ENCODE peak calls at places on chromosomes 5 and 9, in nine cellular contexts. One of them, this sample, is unnamed.
A peak's percentile ranks its signal among the peaks of the same experiment; 100 is the strongest.

GRCh38 chr9:79701651-79702050 is 129.9 kb downstream of the TLE4 start:
- DNase-seq in naive thymus-derived CD4-positive, alpha-beta T cell: no peak
- DNase-seq in neural crest cell: no peak
- DNase-seq in NAMALWA: no peak
- DNase-seq in progenitor cell of endocrine pancreas: no peak
- DNase-seq in activated CD4-positive, alpha-beta T cell treated with anti-CD3 and anti-CD28 coated beads, Interleukin-2, amount 10 ng/mL, durations not matched to agents 7 days and 5 days: no peak
- DNase-seq in mesendoderm: no peak
- DNase-seq in GM13977: no peak
- DNase-seq in stimulated activated CD8-positive, alpha-beta memory T cell treated with anti-CD3 and anti-CD28 coated beads, Interleukin-2, amount 100 ng/mL, for 48 hours: no peak
- DNase-seq in this sample: no peak

GRCh38 chr5:173735691-173736090 is 119.2 kb upstream of the BOD1 start:
- DNase-seq in progenitor cell of endocrine pancreas: no peak
- DNase-seq in activated CD4-positive, alpha-beta T cell treated with anti-CD3 and anti-CD28 coated beads, Interleukin-2, amount 10 ng/mL, durations not matched to agents 7 days and 5 days: no peak
- DNase-seq in naive thymus-derived CD4-positive, alpha-beta T cell: no peak
- DNase-seq in NAMALWA: no peak
- DNase-seq in GM13977: no peak
- DNase-seq in neural crest cell: no peak
- DNase-seq in mesendoderm: no peak
- DNase-seq in stimulated activated CD8-positive, alpha-beta memory T cell treated with anti-CD3 and anti-CD28 coated beads, Interleukin-2, amount 100 ng/mL, for 48 hours: no peak
- DNase-seq in this sample: no peak

GRCh38 chr5:172630082-172630481 is 11.0 kb upstream of the NEURL1B start:
- DNase-seq in neural crest cell: no peak
- DNase-seq in progenitor cell of endocrine pancreas: no peak
- DNase-seq in activated CD4-positive, alpha-beta T cell treated with anti-CD3 and anti-CD28 coated beads, Interleukin-2, amount 10 ng/mL, durations not matched to agents 7 days and 5 days: no peak
- DNase-seq in NAMALWA: no peak
- DNase-seq in mesendoderm: no peak
- DNase-seq in stimulated activated CD8-positive, alpha-beta memory T cell treated with anti-CD3 and anti-CD28 coated beads, Interleukin-2, amount 100 ng/mL, for 48 hours: no peak
- DNase-seq in naive thymus-derived CD4-positive, alpha-beta T cell: no peak
- DNase-seq in GM13977: no peak
- DNase-seq in this sample: no peak

GRCh38 chr5:116075117-116075910 is 9.5 kb upstream of the COMMD10 start:
- DNase-seq in stimulated activated CD8-positive, alpha-beta memory T cell treated with anti-CD3 and anti-CD28 coated beads, Interleukin-2, amount 100 ng/mL, for 48 hours: no peak
- DNase-seq in progenitor cell of endocrine pancreas: no peak
- DNase-seq in activated CD4-positive, alpha-beta T cell treated with anti-CD3 and anti-CD28 coated beads, Interleukin-2, amount 10 ng/mL, durations not matched to agents 7 days and 5 days: no peak
- DNase-seq in naive thymus-derived CD4-positive, alpha-beta T cell: no peak
- DNase-seq in GM13977: no peak
- DNase-seq in neural crest cell: no peak
- DNase-seq in NAMALWA: peak; percentile 65
- DNase-seq in mesendoderm: no peak
- DNase-seq in this sample: peak; percentile 11

GRCh38 chr5:107469064-107469463 is 201.7 kb downstream of the EFNA5 start:
- DNase-seq in mesendoderm: no peak
- DNase-seq in progenitor cell of endocrine pancreas: no peak
- DNase-seq in GM13977: no peak
- DNase-seq in stimulated activated CD8-positive, alpha-beta memory T cell treated with anti-CD3 and anti-CD28 coated beads, Interleukin-2, amount 100 ng/mL, for 48 hours: no peak
- DNase-seq in activated CD4-positive, alpha-beta T cell treated with anti-CD3 and anti-CD28 coated beads, Interleukin-2, amount 10 ng/mL, durations not matched to agents 7 days and 5 days: no peak
- DNase-seq in neural crest cell: no peak
- DNase-seq in NAMALWA: no peak
- DNase-seq in naive thymus-derived CD4-positive, alpha-beta T cell: no peak
- DNase-seq in this sample: no peak

GRCh38 chr9:127703289-127703946 is 3.4 kb upstream of the CFAP157 start:
- DNase-seq in stimulated activated CD8-positive, alpha-beta memory T cell treated with anti-CD3 and anti-CD28 coated beads, Interleukin-2, amount 100 ng/mL, for 48 hours: no peak
- DNase-seq in GM13977: no peak
- DNase-seq in activated CD4-positive, alpha-beta T cell treated with anti-CD3 and anti-CD28 coated beads, Interleukin-2, amount 10 ng/mL, durations not matched to agents 7 days and 5 days: no peak
- DNase-seq in progenitor cell of endocrine pancreas: no peak
- DNase-seq in naive thymus-derived CD4-positive, alpha-beta T cell: no peak
- DNase-seq in neural crest cell: no peak
- DNase-seq in NAMALWA: no peak
- DNase-seq in mesendoderm: no peak
- DNase-seq in this sample: no peak

GRCh38 chr5:131610198-131611063 is 24.6 kb downstream of the RAPGEF6 start:
- DNase-seq in mesendoderm: peak; percentile 74
- DNase-seq in progenitor cell of endocrine pancreas: no peak
- DNase-seq in activated CD4-positive, alpha-beta T cell treated with anti-CD3 and anti-CD28 coated beads, Interleukin-2, amount 10 ng/mL, durations not matched to agents 7 days and 5 days: no peak
- DNase-seq in NAMALWA: no peak
- DNase-seq in stimulated activated CD8-positive, alpha-beta memory T cell treated with anti-CD3 and anti-CD28 coated beads, Interleukin-2, amount 100 ng/mL, for 48 hours: no peak
- DNase-seq in GM13977: no peak
- DNase-seq in naive thymus-derived CD4-positive, alpha-beta T cell: no peak
- DNase-seq in neural crest cell: no peak
- DNase-seq in this sample: peak; percentile 48

GRCh38 chr9:97845130-97845529 is 7.9 kb upstream of the FOXE1 start:
- DNase-seq in naive thymus-derived CD4-positive, alpha-beta T cell: no peak
- DNase-seq in activated CD4-positive, alpha-beta T cell treated with anti-CD3 and anti-CD28 coated beads, Interleukin-2, amount 10 ng/mL, durations not matched to agents 7 days and 5 days: no peak
- DNase-seq in GM13977: no peak
- DNase-seq in progenitor cell of endocrine pancreas: no peak
- DNase-seq in mesendoderm: no peak
- DNase-seq in neural crest cell: no peak
- DNase-seq in NAMALWA: no peak
- DNase-seq in stimulated activated CD8-positive, alpha-beta memory T cell treated with anti-CD3 and anti-CD28 coated beads, Interleukin-2, amount 100 ng/mL, for 48 hours: no peak
- DNase-seq in this sample: no peak

GRCh38 chr9:89323257-89323841 is 5.0 kb downstream of the SECISBP2 start:
- DNase-seq in stimulated activated CD8-positive, alpha-beta memory T cell treated with anti-CD3 and anti-CD28 coated beads, Interleukin-2, amount 100 ng/mL, for 48 hours: no peak
- DNase-seq in progenitor cell of endocrine pancreas: no peak
- DNase-seq in NAMALWA: no peak
- DNase-seq in GM13977: no peak
- DNase-seq in activated CD4-positive, alpha-beta T cell treated with anti-CD3 and anti-CD28 coated beads, Interleukin-2, amount 10 ng/mL, durations not matched to agents 7 days and 5 days: no peak
- DNase-seq in neural crest cell: no peak
- DNase-seq in naive thymus-derived CD4-positive, alpha-beta T cell: no peak
- DNase-seq in mesendoderm: no peak
- DNase-seq in this sample: peak; percentile 34

GRCh38 chr9:128729766-128730517 is 6.0 kb upstream of the ZDHHC12 start:
- DNase-seq in NAMALWA: no peak
- DNase-seq in mesendoderm: no peak
- DNase-seq in stimulated activated CD8-positive, alpha-beta memory T cell treated with anti-CD3 and anti-CD28 coated beads, Interleukin-2, amount 100 ng/mL, for 48 hours: no peak
- DNase-seq in activated CD4-positive, alpha-beta T cell treated with anti-CD3 and anti-CD28 coated beads, Interleukin-2, amount 10 ng/mL, durations not matched to agents 7 days and 5 days: no peak
- DNase-seq in neural crest cell: no peak
- DNase-seq in GM13977: no peak
- DNase-seq in naive thymus-derived CD4-positive, alpha-beta T cell: no peak
- DNase-seq in progenitor cell of endocrine pancreas: no peak
- DNase-seq in this sample: no peak

GRCh38 chr9:4147476-4148214 is 152.2 kb downstream of the GLIS3 start:
- DNase-seq in mesendoderm: peak; percentile 22
- DNase-seq in neural crest cell: no peak
- DNase-seq in activated CD4-positive, alpha-beta T cell treated with anti-CD3 and anti-CD28 coated beads, Interleukin-2, amount 10 ng/mL, durations not matched to agents 7 days and 5 days: no peak
- DNase-seq in progenitor cell of endocrine pancreas: peak; percentile 27
- DNase-seq in naive thymus-derived CD4-positive, alpha-beta T cell: no peak
- DNase-seq in GM13977: no peak
- DNase-seq in NAMALWA: no peak
- DNase-seq in stimulated activated CD8-positive, alpha-beta memory T cell treated with anti-CD3 and anti-CD28 coated beads, Interleukin-2, amount 100 ng/mL, for 48 hours: no peak
- DNase-seq in this sample: no peak

GRCh38 chr9:17330097-17330496 is 195.3 kb downstream of the CNTLN start:
- DNase-seq in GM13977: no peak
- DNase-seq in progenitor cell of endocrine pancreas: no peak
- DNase-seq in mesendoderm: no peak
- DNase-seq in activated CD4-positive, alpha-beta T cell treated with anti-CD3 and anti-CD28 coated beads, Interleukin-2, amount 10 ng/mL, durations not matched to agents 7 days and 5 days: no peak
- DNase-seq in neural crest cell: no peak
- DNase-seq in NAMALWA: no peak
- DNase-seq in stimulated activated CD8-positive, alpha-beta memory T cell treated with anti-CD3 and anti-CD28 coated beads, Interleukin-2, amount 100 ng/mL, for 48 hours: no peak
- DNase-seq in naive thymus-derived CD4-positive, alpha-beta T cell: no peak
- DNase-seq in this sample: peak; percentile 50

GRCh38 chr5:29882036-29882435 is 1311.5 kb upstream of the CDH6 start:
- DNase-seq in progenitor cell of endocrine pancreas: no peak
- DNase-seq in neural crest cell: no peak
- DNase-seq in NAMALWA: no peak
- DNase-seq in activated CD4-positive, alpha-beta T cell treated with anti-CD3 and anti-CD28 coated beads, Interleukin-2, amount 10 ng/mL, durations not matched to agents 7 days and 5 days: no peak
- DNase-seq in GM13977: no peak
- DNase-seq in naive thymus-derived CD4-positive, alpha-beta T cell: no peak
- DNase-seq in mesendoderm: no peak
- DNase-seq in stimulated activated CD8-positive, alpha-beta memory T cell treated with anti-CD3 and anti-CD28 coated beads, Interleukin-2, amount 100 ng/mL, for 48 hours: no peak
- DNase-seq in this sample: no peak

GRCh38 chr5:106094128-106094726 is 1576.5 kb downstream of the EFNA5 start:
- DNase-seq in stimulated activated CD8-positive, alpha-beta memory T cell treated with anti-CD3 and anti-CD28 coated beads, Interleukin-2, amount 100 ng/mL, for 48 hours: no peak
- DNase-seq in neural crest cell: no peak
- DNase-seq in progenitor cell of endocrine pancreas: no peak
- DNase-seq in activated CD4-positive, alpha-beta T cell treated with anti-CD3 and anti-CD28 coated beads, Interleukin-2, amount 10 ng/mL, durations not matched to agents 7 days and 5 days: no peak
- DNase-seq in mesendoderm: peak; percentile 10
- DNase-seq in NAMALWA: no peak
- DNase-seq in naive thymus-derived CD4-positive, alpha-beta T cell: no peak
- DNase-seq in GM13977: no peak
- DNase-seq in this sample: peak; percentile 93

GRCh38 chr5:37814699-37815098 is 25.1 kb downstream of the GDNF start:
- DNase-seq in neural crest cell: no peak
- DNase-seq in progenitor cell of endocrine pancreas: no peak
- DNase-seq in activated CD4-positive, alpha-beta T cell treated with anti-CD3 and anti-CD28 coated beads, Interleukin-2, amount 10 ng/mL, durations not matched to agents 7 days and 5 days: no peak
- DNase-seq in NAMALWA: no peak
- DNase-seq in mesendoderm: peak; percentile 22
- DNase-seq in GM13977: peak; percentile 50
- DNase-seq in stimulated activated CD8-positive, alpha-beta memory T cell treated with anti-CD3 and anti-CD28 coated beads, Interleukin-2, amount 100 ng/mL, for 48 hours: no peak
- DNase-seq in naive thymus-derived CD4-positive, alpha-beta T cell: no peak
- DNase-seq in this sample: no peak

GRCh38 chr5:88662801-88663360 is 220.1 kb downstream of the MEF2C start:
- DNase-seq in neural crest cell: no peak
- DNase-seq in GM13977: no peak
- DNase-seq in mesendoderm: no peak
- DNase-seq in activated CD4-positive, alpha-beta T cell treated with anti-CD3 and anti-CD28 coated beads, Interleukin-2, amount 10 ng/mL, durations not matched to agents 7 days and 5 days: no peak
- DNase-seq in stimulated activated CD8-positive, alpha-beta memory T cell treated with anti-CD3 and anti-CD28 coated beads, Interleukin-2, amount 100 ng/mL, for 48 hours: no peak
- DNase-seq in progenitor cell of endocrine pancreas: no peak
- DNase-seq in naive thymus-derived CD4-positive, alpha-beta T cell: no peak
- DNase-seq in NAMALWA: no peak
- DNase-seq in this sample: no peak

GRCh38 chr5:123164019-123164418 is 75.0 kb downstream of the PRDM6 start:
- DNase-seq in naive thymus-derived CD4-positive, alpha-beta T cell: no peak
- DNase-seq in progenitor cell of endocrine pancreas: no peak
- DNase-seq in GM13977: no peak
- DNase-seq in activated CD4-positive, alpha-beta T cell treated with anti-CD3 and anti-CD28 coated beads, Interleukin-2, amount 10 ng/mL, durations not matched to agents 7 days and 5 days: no peak
- DNase-seq in neural crest cell: no peak
- DNase-seq in NAMALWA: no peak
- DNase-seq in stimulated activated CD8-positive, alpha-beta memory T cell treated with anti-CD3 and anti-CD28 coated beads, Interleukin-2, amount 100 ng/mL, for 48 hours: no peak
- DNase-seq in mesendoderm: no peak
- DNase-seq in this sample: peak; percentile 9

GRCh38 chr5:60334281-60334713 is 365.7 kb downstream of the DEPDC1B start:
- DNase-seq in neural crest cell: no peak
- DNase-seq in progenitor cell of endocrine pancreas: no peak
- DNase-seq in activated CD4-positive, alpha-beta T cell treated with anti-CD3 and anti-CD28 coated beads, Interleukin-2, amount 10 ng/mL, durations not matched to agents 7 days and 5 days: no peak
- DNase-seq in NAMALWA: no peak
- DNase-seq in GM13977: no peak
- DNase-seq in stimulated activated CD8-positive, alpha-beta memory T cell treated with anti-CD3 and anti-CD28 coated beads, Interleukin-2, amount 100 ng/mL, for 48 hours: no peak
- DNase-seq in naive thymus-derived CD4-positive, alpha-beta T cell: no peak
- DNase-seq in mesendoderm: no peak
- DNase-seq in this sample: peak; percentile 86

GRCh38 chr5:6810641-6811405 is 97.6 kb downstream of the TENT4A start:
- DNase-seq in mesendoderm: no peak
- DNase-seq in GM13977: no peak
- DNase-seq in naive thymus-derived CD4-positive, alpha-beta T cell: no peak
- DNase-seq in neural crest cell: no peak
- DNase-seq in stimulated activated CD8-positive, alpha-beta memory T cell treated with anti-CD3 and anti-CD28 coated beads, Interleukin-2, amount 100 ng/mL, for 48 hours: no peak
- DNase-seq in progenitor cell of endocrine pancreas: no peak
- DNase-seq in NAMALWA: no peak
- DNase-seq in activated CD4-positive, alpha-beta T cell treated with anti-CD3 and anti-CD28 coated beads, Interleukin-2, amount 10 ng/mL, durations not matched to agents 7 days and 5 days: no peak
- DNase-seq in this sample: no peak

GRCh38 chr9:6449645-6450044 is 36.6 kb downstream of the UHRF2 start:
- DNase-seq in mesendoderm: peak; percentile 53
- DNase-seq in NAMALWA: no peak
- DNase-seq in progenitor cell of endocrine pancreas: no peak
- DNase-seq in neural crest cell: no peak
- DNase-seq in stimulated activated CD8-positive, alpha-beta memory T cell treated with anti-CD3 and anti-CD28 coated beads, Interleukin-2, amount 100 ng/mL, for 48 hours: no peak
- DNase-seq in GM13977: no peak
- DNase-seq in activated CD4-positive, alpha-beta T cell treated with anti-CD3 and anti-CD28 coated beads, Interleukin-2, amount 10 ng/mL, durations not matched to agents 7 days and 5 days: no peak
- DNase-seq in naive thymus-derived CD4-positive, alpha-beta T cell: no peak
- DNase-seq in this sample: no peak

GRCh38 chr5:73370076-73370475 is 78.5 kb downstream of the FOXD1 start:
- DNase-seq in progenitor cell of endocrine pancreas: no peak
- DNase-seq in activated CD4-positive, alpha-beta T cell treated with anti-CD3 and anti-CD28 coated beads, Interleukin-2, amount 10 ng/mL, durations not matched to agents 7 days and 5 days: no peak
- DNase-seq in neural crest cell: no peak
- DNase-seq in NAMALWA: no peak
- DNase-seq in stimulated activated CD8-positive, alpha-beta memory T cell treated with anti-CD3 and anti-CD28 coated beads, Interleukin-2, amount 100 ng/mL, for 48 hours: no peak
- DNase-seq in naive thymus-derived CD4-positive, alpha-beta T cell: no peak
- DNase-seq in mesendoderm: no peak
- DNase-seq in GM13977: no peak
- DNase-seq in this sample: no peak

GRCh38 chr5:37792976-37793328 is 46.9 kb downstream of the GDNF start:
- DNase-seq in neural crest cell: no peak
- DNase-seq in activated CD4-positive, alpha-beta T cell treated with anti-CD3 and anti-CD28 coated beads, Interleukin-2, amount 10 ng/mL, durations not matched to agents 7 days and 5 days: no peak
- DNase-seq in NAMALWA: no peak
- DNase-seq in progenitor cell of endocrine pancreas: no peak
- DNase-seq in GM13977: no peak
- DNase-seq in naive thymus-derived CD4-positive, alpha-beta T cell: no peak
- DNase-seq in stimulated activated CD8-positive, alpha-beta memory T cell treated with anti-CD3 and anti-CD28 coated beads, Interleukin-2, amount 100 ng/mL, for 48 hours: no peak
- DNase-seq in mesendoderm: no peak
- DNase-seq in this sample: peak; percentile 87

GRCh38 chr5:69271376-69271775 is 36.7 kb downstream of the CDK7 start:
- DNase-seq in mesendoderm: no peak
- DNase-seq in NAMALWA: peak; percentile 26
- DNase-seq in naive thymus-derived CD4-positive, alpha-beta T cell: no peak
- DNase-seq in activated CD4-positive, alpha-beta T cell treated with anti-CD3 and anti-CD28 coated beads, Interleukin-2, amount 10 ng/mL, durations not matched to agents 7 days and 5 days: no peak
- DNase-seq in neural crest cell: no peak
- DNase-seq in stimulated activated CD8-positive, alpha-beta memory T cell treated with anti-CD3 and anti-CD28 coated beads, Interleukin-2, amount 100 ng/mL, for 48 hours: no peak
- DNase-seq in progenitor cell of endocrine pancreas: no peak
- DNase-seq in GM13977: no peak
- DNase-seq in this sample: peak; percentile 33

GRCh38 chr5:61184708-61185107 is 22.4 kb upstream of the SMIM15 start:
- DNase-seq in naive thymus-derived CD4-positive, alpha-beta T cell: no peak
- DNase-seq in mesendoderm: no peak
- DNase-seq in progenitor cell of endocrine pancreas: no peak
- DNase-seq in NAMALWA: no peak
- DNase-seq in neural crest cell: no peak
- DNase-seq in GM13977: no peak
- DNase-seq in activated CD4-positive, alpha-beta T cell treated with anti-CD3 and anti-CD28 coated beads, Interleukin-2, amount 10 ng/mL, durations not matched to agents 7 days and 5 days: no peak
- DNase-seq in stimulated activated CD8-positive, alpha-beta memory T cell treated with anti-CD3 and anti-CD28 coated beads, Interleukin-2, amount 100 ng/mL, for 48 hours: no peak
- DNase-seq in this sample: peak; percentile 63

GRCh38 chr5:38105231-38105570 is 153.2 kb upstream of the EGFLAM start:
- DNase-seq in NAMALWA: no peak
- DNase-seq in neural crest cell: no peak
- DNase-seq in stimulated activated CD8-positive, alpha-beta memory T cell treated with anti-CD3 and anti-CD28 coated beads, Interleukin-2, amount 100 ng/mL, for 48 hours: no peak
- DNase-seq in mesendoderm: no peak
- DNase-seq in activated CD4-positive, alpha-beta T cell treated with anti-CD3 and anti-CD28 coated beads, Interleukin-2, amount 10 ng/mL, durations not matched to agents 7 days and 5 days: no peak
- DNase-seq in naive thymus-derived CD4-positive, alpha-beta T cell: no peak
- DNase-seq in GM13977: no peak
- DNase-seq in progenitor cell of endocrine pancreas: no peak
- DNase-seq in this sample: no peak

GRCh38 chr9:10858817-10859216 is 246.0 kb upstream of the PTPRD start:
- DNase-seq in mesendoderm: no peak
- DNase-seq in progenitor cell of endocrine pancreas: no peak
- DNase-seq in neural crest cell: no peak
- DNase-seq in GM13977: no peak
- DNase-seq in NAMALWA: no peak
- DNase-seq in stimulated activated CD8-positive, alpha-beta memory T cell treated with anti-CD3 and anti-CD28 coated beads, Interleukin-2, amount 100 ng/mL, for 48 hours: no peak
- DNase-seq in activated CD4-positive, alpha-beta T cell treated with anti-CD3 and anti-CD28 coated beads, Interleukin-2, amount 10 ng/mL, durations not matched to agents 7 days and 5 days: no peak
- DNase-seq in naive thymus-derived CD4-positive, alpha-beta T cell: no peak
- DNase-seq in this sample: no peak

GRCh38 chr5:156271569-156271968 is 55.4 kb upstream of the SGCD start:
- DNase-seq in NAMALWA: no peak
- DNase-seq in stimulated activated CD8-positive, alpha-beta memory T cell treated with anti-CD3 and anti-CD28 coated beads, Interleukin-2, amount 100 ng/mL, for 48 hours: no peak
- DNase-seq in progenitor cell of endocrine pancreas: no peak
- DNase-seq in GM13977: no peak
- DNase-seq in mesendoderm: no peak
- DNase-seq in naive thymus-derived CD4-positive, alpha-beta T cell: no peak
- DNase-seq in neural crest cell: no peak
- DNase-seq in activated CD4-positive, alpha-beta T cell treated with anti-CD3 and anti-CD28 coated beads, Interleukin-2, amount 10 ng/mL, durations not matched to agents 7 days and 5 days: no peak
- DNase-seq in this sample: no peak

GRCh38 chr5:180353226-180353962 is at the start of gene GFPT2:
- DNase-seq in activated CD4-positive, alpha-beta T cell treated with anti-CD3 and anti-CD28 coated beads, Interleukin-2, amount 10 ng/mL, durations not matched to agents 7 days and 5 days: peak; percentile 75
- DNase-seq in neural crest cell: peak; percentile 62
- DNase-seq in NAMALWA: peak; percentile 58
- DNase-seq in progenitor cell of endocrine pancreas: peak; percentile 59
- DNase-seq in GM13977: peak; percentile 95
- DNase-seq in mesendoderm: peak; percentile 88
- DNase-seq in stimulated activated CD8-positive, alpha-beta memory T cell treated with anti-CD3 and anti-CD28 coated beads, Interleukin-2, amount 100 ng/mL, for 48 hours: peak; percentile 49
- DNase-seq in naive thymus-derived CD4-positive, alpha-beta T cell: peak; percentile 52
- DNase-seq in this sample: peak; percentile 78

GRCh38 chr5:7756453-7756852 is 94.5 kb downstream of the CFAP90 start:
- DNase-seq in progenitor cell of endocrine pancreas: no peak
- DNase-seq in GM13977: no peak
- DNase-seq in naive thymus-derived CD4-positive, alpha-beta T cell: no peak
- DNase-seq in mesendoderm: no peak
- DNase-seq in stimulated activated CD8-positive, alpha-beta memory T cell treated with anti-CD3 and anti-CD28 coated beads, Interleukin-2, amount 100 ng/mL, for 48 hours: no peak
- DNase-seq in neural crest cell: no peak
- DNase-seq in activated CD4-positive, alpha-beta T cell treated with anti-CD3 and anti-CD28 coated beads, Interleukin-2, amount 10 ng/mL, durations not matched to agents 7 days and 5 days: no peak
- DNase-seq in NAMALWA: no peak
- DNase-seq in this sample: no peak

GRCh38 chr9:26814799-26815198 is 77.8 kb downstream of the CAAP1 start:
- DNase-seq in activated CD4-positive, alpha-beta T cell treated with anti-CD3 and anti-CD28 coated beads, Interleukin-2, amount 10 ng/mL, durations not matched to agents 7 days and 5 days: no peak
- DNase-seq in mesendoderm: no peak
- DNase-seq in naive thymus-derived CD4-positive, alpha-beta T cell: no peak
- DNase-seq in stimulated activated CD8-positive, alpha-beta memory T cell treated with anti-CD3 and anti-CD28 coated beads, Interleukin-2, amount 100 ng/mL, for 48 hours: no peak
- DNase-seq in progenitor cell of endocrine pancreas: no peak
- DNase-seq in NAMALWA: no peak
- DNase-seq in GM13977: no peak
- DNase-seq in neural crest cell: no peak
- DNase-seq in this sample: no peak

GRCh38 chr5:135245521-135246499 is 153.2 kb downstream of the MACROH2A1 start:
- DNase-seq in progenitor cell of endocrine pancreas: no peak
- DNase-seq in NAMALWA: no peak
- DNase-seq in mesendoderm: no peak
- DNase-seq in neural crest cell: no peak
- DNase-seq in naive thymus-derived CD4-positive, alpha-beta T cell: no peak
- DNase-seq in activated CD4-positive, alpha-beta T cell treated with anti-CD3 and anti-CD28 coated beads, Interleukin-2, amount 10 ng/mL, durations not matched to agents 7 days and 5 days: peak; percentile 3
- DNase-seq in GM13977: no peak
- DNase-seq in stimulated activated CD8-positive, alpha-beta memory T cell treated with anti-CD3 and anti-CD28 coated beads, Interleukin-2, amount 100 ng/mL, for 48 hours: no peak
- DNase-seq in this sample: peak; percentile 62